ENCODE peak calls at places on chromosomes 6 and 20, in five cellular contexts. V is HTR-8/SVneo, W is hippocampal formation, O is HS-5, Z is GM13976. Q is an unnamed sample.

GRCh38 chr20:41476013-41476441 is 109.4 kb upstream of the EMILIN3 start:
- DNase-seq in V (peak; percentile 26), W (no peak), O (no peak), Z (no peak), Q (peak; percentile 35)

GRCh38 chr6:166541366-166541765 is 45.1 kb downstream of the RAMACL start:
- DNase-seq in V (no peak), W (no peak), O (no peak), Z (no peak), Q (no peak)

GRCh38 chr20:56316483-56316882 is 42.3 kb upstream of the FAM210B start:
- DNase-seq in V (no peak), W (no peak), O (no peak), Z (no peak), Q (no peak)

GRCh38 chr20:64238115-64238825 is 17.3 kb upstream of the PCMTD2 start:
- DNase-seq in V (no peak), W (no peak), O (no peak), Z (no peak), Q (no peak)

GRCh38 chr6:178119-178518 is 114.2 kb upstream of the DUSP22 start:
- DNase-seq in V (no peak), W (no peak), O (no peak), Z (no peak), Q (no peak)

GRCh38 chr6:38443750-38444149 is 196.0 kb downstream of the BTBD9 start:
- DNase-seq in V (no peak), W (no peak), O (no peak), Z (no peak), Q (no peak)

GRCh38 chr20:2342243-2342642 is 38.5 kb upstream of the TGM6 start:
- DNase-seq in V (no peak), W (no peak), O (no peak), Z (no peak), Q (no peak)

GRCh38 chr6:146146836-146147235 is 118.0 kb downstream of the GRM1 start:
- DNase-seq in V (no peak), W (no peak), O (no peak), Z (no peak), Q (no peak)

GRCh38 chr6:40891686-40892085 is 147.3 kb downstream of the UNC5CL start:
- DNase-seq in V (no peak), W (no peak), O (no peak), Z (no peak), Q (no peak)

GRCh38 chr6:52994031-52994788 is 874 bp downstream of the GSTA4 start:
- DNase-seq in V (no peak), W (peak; percentile 57), O (peak; percentile 8), Z (no peak), Q (no peak)

GRCh38 chr6:96015321-96015790 is 418 bp upstream of the FUT9 start:
- DNase-seq in V (no peak), W (peak; percentile 85), O (no peak), Z (no peak), Q (no peak)

GRCh38 chr20:37915800-37916570 is 13.1 kb downstream of the VSTM2L start:
- DNase-seq in V (no peak), W (no peak), O (no peak), Z (no peak), Q (no peak)

GRCh38 chr6:1116149-1116548 is 195.7 kb upstream of the FOXQ1 start:
- DNase-seq in V (no peak), W (no peak), O (no peak), Z (no peak), Q (no peak)

GRCh38 chr20:46625875-46626373 is 25.3 kb downstream of the SLC13A3 start:
- DNase-seq in V (no peak), W (no peak), O (no peak), Z (no peak), Q (no peak)

GRCh38 chr20:3282271-3283221 is 43.6 kb upstream of the SLC4A11 start:
- DNase-seq in V (no peak), W (no peak), O (no peak), Z (no peak), Q (no peak)

GRCh38 chr20:59018817-59019216 is 412 bp upstream of the TUBB1 start:
- DNase-seq in V (no peak), W (no peak), O (no peak), Z (no peak), Q (no peak)

GRCh38 chr6:9732056-9732455 is 682.8 kb downstream of the TFAP2A start:
- DNase-seq in V (no peak), W (no peak), O (no peak), Z (no peak), Q (no peak)

GRCh38 chr6:133201231-133201630 is 39.9 kb upstream of the EYA4 start:
- DNase-seq in V (no peak), W (no peak), O (no peak), Z (no peak), Q (no peak)

GRCh38 chr20:52405417-52405816 is 213.8 kb upstream of the ZFP64 start:
- DNase-seq in V (no peak), W (no peak), O (no peak), Z (no peak), Q (no peak)

GRCh38 chr6:158002951-158003853 is 21.5 kb downstream of the SYNJ2 start:
- DNase-seq in V (no peak), W (peak; percentile 51), O (no peak), Z (no peak), Q (no peak)

GRCh38 chr6:157884756-157885155 is 61.7 kb downstream of the SNX9 start:
- DNase-seq in V (no peak), W (no peak), O (no peak), Z (no peak), Q (no peak)

GRCh38 chr20:36744764-36745191 is 1.1 kb downstream of the NDRG3 start:
- DNase-seq in V (peak; percentile 79), W (no peak), O (no peak), Z (no peak), Q (no peak)

GRCh38 chr6:25706314-25707014 is 48.1 kb upstream of the SLC17A4 start:
- DNase-seq in V (no peak), W (no peak), O (no peak), Z (no peak), Q (no peak)

GRCh38 chr6:106134906-106135634 is 48.9 kb downstream of the PRDM1 start:
- DNase-seq in V (peak; percentile 61), W (no peak), O (no peak), Z (no peak), Q (no peak)

GRCh38 chr6:42316390-42316970 is 98.8 kb upstream of the MRPS10 start:
- DNase-seq in V (no peak), W (no peak), O (peak; percentile 65), Z (no peak), Q (peak; percentile 94)

GRCh38 chr6:17962436-17963031 is 24.9 kb downstream of the KIF13A start:
- DNase-seq in V (peak; percentile 94), W (no peak), O (no peak), Z (no peak), Q (peak; percentile 50)

GRCh38 chr6:111604259-111605099 is 1.2 kb downstream of the TRAF3IP2 start:
- DNase-seq in V (no peak), W (peak; percentile 45), O (peak; percentile 53), Z (peak; percentile 32), Q (no peak)

GRCh38 chr20:44532981-44533331 is 11.1 kb upstream of the SERINC3 start:
- DNase-seq in V (no peak), W (no peak), O (peak; percentile 33), Z (no peak), Q (no peak)

GRCh38 chr6:2857580-2858337 is 16.1 kb upstream of the SERPINB1 start:
- DNase-seq in V (peak; percentile 84), W (no peak), O (no peak), Z (peak; percentile 80), Q (no peak)